ENCODE peak calls at places on chromosome 22, in six cellular contexts. One of them, this sample, is unnamed.
A peak's percentile ranks its signal among the peaks of the same experiment; 100 is the strongest.

GRCh38 chr22:49014227-49015201 is 813.2 kb downstream of the BRD1 start:
- DNase-seq in IMR-90: no peak
- DNase-seq in transverse colon: no peak
- DNase-seq in breast epithelium: peak; percentile 39
- DNase-seq in suprapubic skin: peak; percentile 68
- DNase-seq in colonic mucosa: peak; percentile 11
- DNase-seq in this sample: no peak

GRCh38 chr22:22207845-22208564 is 36.6 kb upstream of the VPREB1 start:
- DNase-seq in IMR-90: peak; percentile 70
- DNase-seq in transverse colon: peak; percentile 80
- DNase-seq in breast epithelium: no peak
- DNase-seq in suprapubic skin: no peak
- DNase-seq in colonic mucosa: peak; percentile 61
- DNase-seq in this sample: peak; percentile 62

GRCh38 chr22:30204742-30205111 is 41.8 kb downstream of the LIF start:
- DNase-seq in IMR-90: peak; percentile 84
- DNase-seq in transverse colon: peak; percentile 36
- DNase-seq in breast epithelium: no peak
- DNase-seq in suprapubic skin: no peak
- DNase-seq in colonic mucosa: no peak
- DNase-seq in this sample: no peak

GRCh38 chr22:36102995-36103394 is 57.6 kb downstream of the APOL3 start:
- DNase-seq in IMR-90: no peak
- DNase-seq in transverse colon: no peak
- DNase-seq in breast epithelium: no peak
- DNase-seq in suprapubic skin: no peak
- DNase-seq in colonic mucosa: no peak
- DNase-seq in this sample: no peak

GRCh38 chr22:49086181-49086580 is 741.5 kb downstream of the BRD1 start:
- DNase-seq in IMR-90: no peak
- DNase-seq in transverse colon: no peak
- DNase-seq in breast epithelium: no peak
- DNase-seq in suprapubic skin: no peak
- DNase-seq in colonic mucosa: no peak
- DNase-seq in this sample: no peak

GRCh38 chr22:37018815-37019308 is 385 bp downstream of the TST start:
- DNase-seq in IMR-90: peak; percentile 55
- DNase-seq in transverse colon: peak; percentile 86
- DNase-seq in breast epithelium: no peak
- DNase-seq in suprapubic skin: no peak
- DNase-seq in colonic mucosa: peak; percentile 89
- DNase-seq in this sample: no peak

GRCh38 chr22:42885446-42885845 is 28.4 kb upstream of the ARFGAP3 start:
- DNase-seq in IMR-90: no peak
- DNase-seq in transverse colon: no peak
- DNase-seq in breast epithelium: no peak
- DNase-seq in suprapubic skin: no peak
- DNase-seq in colonic mucosa: no peak
- DNase-seq in this sample: no peak

GRCh38 chr22:30079952-30080533 is at the start of gene HORMAD2:
- DNase-seq in IMR-90: no peak
- DNase-seq in transverse colon: peak; percentile 31
- DNase-seq in breast epithelium: no peak
- DNase-seq in suprapubic skin: no peak
- DNase-seq in colonic mucosa: no peak
- DNase-seq in this sample: no peak

GRCh38 chr22:38699143-38699542 is 1.6 kb downstream of the JOSD1 start:
- DNase-seq in IMR-90: no peak
- DNase-seq in transverse colon: no peak
- DNase-seq in breast epithelium: no peak
- DNase-seq in suprapubic skin: no peak
- DNase-seq in colonic mucosa: no peak
- DNase-seq in this sample: no peak

GRCh38 chr22:38700271-38700788 is 413 bp downstream of the JOSD1 start:
- DNase-seq in IMR-90: no peak
- DNase-seq in transverse colon: peak; percentile 80
- DNase-seq in breast epithelium: peak; percentile 66
- DNase-seq in suprapubic skin: peak; percentile 90
- DNase-seq in colonic mucosa: peak; percentile 80
- DNase-seq in this sample: no peak

GRCh38 chr22:38699784-38700183 is 959 bp downstream of the JOSD1 start:
- DNase-seq in IMR-90: peak; percentile 62
- DNase-seq in transverse colon: no peak
- DNase-seq in breast epithelium: no peak
- DNase-seq in suprapubic skin: no peak
- DNase-seq in colonic mucosa: peak; percentile 46
- DNase-seq in this sample: no peak

GRCh38 chr22:38697055-38697980 is 3.4 kb downstream of the JOSD1 start:
- DNase-seq in IMR-90: peak; percentile 58
- DNase-seq in transverse colon: no peak
- DNase-seq in breast epithelium: no peak
- DNase-seq in suprapubic skin: no peak
- DNase-seq in colonic mucosa: peak; percentile 42
- DNase-seq in this sample: no peak

GRCh38 chr22:38698407-38699094 is 2.2 kb downstream of the JOSD1 start:
- DNase-seq in IMR-90: no peak
- DNase-seq in transverse colon: no peak
- DNase-seq in breast epithelium: no peak
- DNase-seq in suprapubic skin: no peak
- DNase-seq in colonic mucosa: no peak
- DNase-seq in this sample: no peak
- H3K27ac ChIP-seq in IMR-90: no peak overlapping the region
- H3K27ac ChIP-seq in transverse colon: peak overlapping the region; percentile 99
- H3K27ac ChIP-seq in breast epithelium: peak overlapping the region; percentile 99
- H3K27ac ChIP-seq in suprapubic skin: no peak overlapping the region
- H3K27ac ChIP-seq in colonic mucosa: peak overlapping the region; percentile 95
- H3K27ac ChIP-seq in this sample: no peak overlapping the region

GRCh38 chr22:44783091-44783490 is 30.7 kb downstream of the ARHGAP8 start:
- DNase-seq in IMR-90: no peak
- DNase-seq in transverse colon: no peak
- DNase-seq in breast epithelium: no peak
- DNase-seq in suprapubic skin: no peak
- DNase-seq in colonic mucosa: no peak
- DNase-seq in this sample: no peak
- TF ChIP-seq CTCF in IMR-90: no peak
- TF ChIP-seq CTCF in transverse colon: no peak
- TF ChIP-seq CTCF in breast epithelium: no peak
- TF ChIP-seq CTCF in suprapubic skin: no peak
- TF ChIP-seq CTCF in colonic mucosa: no peak
- TF ChIP-seq CTCF in this sample: no peak

DNA sequence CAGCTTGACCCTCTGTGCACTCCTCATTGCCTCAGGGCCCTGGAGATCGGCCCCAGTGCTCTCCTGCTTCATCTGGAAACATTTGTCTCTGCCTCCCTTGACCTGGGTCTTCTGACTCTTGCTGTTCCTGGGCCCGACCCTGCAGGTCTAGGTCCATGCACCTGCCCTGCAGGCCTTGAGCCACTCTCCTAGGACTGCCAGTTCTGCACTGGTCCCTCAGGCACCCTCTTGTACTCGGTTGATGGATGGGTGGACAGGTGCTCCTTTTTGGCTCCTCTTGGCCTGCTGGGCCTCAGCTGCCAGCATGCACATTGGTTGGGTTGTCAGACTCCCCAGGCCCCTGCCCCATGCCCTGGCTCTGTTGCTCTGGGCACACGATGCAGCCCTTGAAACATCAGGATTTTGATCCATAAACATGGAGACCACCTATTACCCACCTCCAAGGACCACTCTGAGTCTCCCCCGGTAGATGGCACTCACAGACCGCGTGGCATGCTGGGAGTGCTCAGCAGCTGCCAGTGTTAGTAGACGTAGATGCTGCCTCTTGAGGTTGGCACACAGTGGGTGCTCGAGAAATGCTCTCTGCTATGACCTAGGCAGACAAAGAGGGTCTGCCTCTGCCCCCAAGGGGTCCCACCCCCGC is 20.2 kb upstream of the ACR start:
- DNase-seq in IMR-90: no peak
- DNase-seq in transverse colon: no peak
- DNase-seq in breast epithelium: no peak
- DNase-seq in suprapubic skin: no peak
- DNase-seq in colonic mucosa: no peak
- DNase-seq in this sample: no peak
- H3K27me3 ChIP-seq in IMR-90: peaks cover 17% of the 10 kb centered on the region
- H3K27me3 ChIP-seq in transverse colon: peaks cover 28% of the 10 kb centered on the region
- H3K27me3 ChIP-seq in breast epithelium: no peaks in the 10 kb centered on the region
- H3K27me3 ChIP-seq in suprapubic skin: peaks cover 24% of the 10 kb centered on the region
- H3K27me3 ChIP-seq in colonic mucosa: no peaks in the 10 kb centered on the region
- H3K27me3 ChIP-seq in this sample: no peaks in the 10 kb centered on the region

DNA sequence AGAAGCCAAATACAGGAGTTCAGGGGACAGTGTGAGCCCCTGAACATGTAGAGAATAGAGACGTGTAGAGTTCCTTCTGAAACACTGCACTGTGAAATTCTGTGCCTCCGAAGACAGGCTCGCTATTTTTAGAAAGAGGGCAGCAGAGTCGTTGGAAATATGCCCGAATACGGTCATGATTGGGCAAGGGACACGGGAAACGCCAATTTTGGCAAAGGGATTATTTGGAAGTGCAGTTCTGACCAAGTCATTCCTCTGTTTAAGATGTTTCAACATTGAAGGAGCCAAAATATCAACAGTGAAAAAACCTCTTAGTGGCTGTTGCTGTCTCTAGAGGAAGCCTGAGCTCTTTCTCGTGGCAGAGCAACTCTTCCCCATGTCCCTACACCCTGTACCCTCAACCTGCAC is 9.5 kb upstream of the CBX6 start:
- DNase-seq in IMR-90: peak; percentile 81
- DNase-seq in transverse colon: peak; percentile 54
- DNase-seq in breast epithelium: no peak
- DNase-seq in suprapubic skin: no peak
- DNase-seq in colonic mucosa: peak; percentile 46
- DNase-seq in this sample: no peak
- H3K27ac ChIP-seq in IMR-90: peak overlapping the region; percentile 85
- H3K27ac ChIP-seq in transverse colon: peak overlapping the region; percentile 83
- H3K27ac ChIP-seq in breast epithelium: peak overlapping the region; percentile 84
- H3K27ac ChIP-seq in suprapubic skin: peak overlapping the region; percentile 15
- H3K27ac ChIP-seq in colonic mucosa: peak overlapping the region; percentile 53
- H3K27ac ChIP-seq in this sample: no peak overlapping the region

GRCh38 chr22:23613193-23613973 is 18.7 kb downstream of the DRICH1 start:
- DNase-seq in IMR-90: peak; percentile 13
- DNase-seq in transverse colon: no peak
- DNase-seq in breast epithelium: no peak
- DNase-seq in suprapubic skin: no peak
- DNase-seq in colonic mucosa: no peak
- DNase-seq in this sample: no peak
- TF ChIP-seq CTCF in IMR-90: no peak
- TF ChIP-seq CTCF in transverse colon: no peak
- TF ChIP-seq CTCF in breast epithelium: no peak
- TF ChIP-seq CTCF in suprapubic skin: no peak
- TF ChIP-seq CTCF in colonic mucosa: no peak
- TF ChIP-seq CTCF in this sample: no peak

GRCh38 chr22:19718255-19719054 is 4.2 kb downstream of the SEPTIN5 start:
- DNase-seq in IMR-90: no peak
- DNase-seq in transverse colon: no peak
- DNase-seq in breast epithelium: no peak
- DNase-seq in suprapubic skin: no peak
- DNase-seq in colonic mucosa: no peak
- DNase-seq in this sample: no peak
- H3K27me3 ChIP-seq in IMR-90: peaks cover 12% of the 10 kb centered on the region
- H3K27me3 ChIP-seq in transverse colon: peaks cover 89% of the 10 kb centered on the region
- H3K27me3 ChIP-seq in breast epithelium: peaks cover 2% of the 10 kb centered on the region
- H3K27me3 ChIP-seq in suprapubic skin: peaks cover 26% of the 10 kb centered on the region
- H3K27me3 ChIP-seq in colonic mucosa: peaks cover 67% of the 10 kb centered on the region
- H3K27me3 ChIP-seq in this sample: peaks cover 64% of the 10 kb centered on the region

GRCh38 chr22:24423519-24424000 is 3.8 kb upstream of the ADORA2A start:
- DNase-seq in IMR-90: no peak
- DNase-seq in transverse colon: peak; percentile 56
- DNase-seq in breast epithelium: peak; percentile 64
- DNase-seq in suprapubic skin: no peak
- DNase-seq in colonic mucosa: peak; percentile 60
- DNase-seq in this sample: peak; percentile 51
- H3K27ac ChIP-seq in IMR-90: no peak overlapping the region
- H3K27ac ChIP-seq in transverse colon: peak overlapping the region; percentile 5
- H3K27ac ChIP-seq in breast epithelium: no peak overlapping the region
- H3K27ac ChIP-seq in suprapubic skin: no peak overlapping the region
- H3K27ac ChIP-seq in colonic mucosa: no peak overlapping the region
- H3K27ac ChIP-seq in this sample: no peak overlapping the region

This sample was measured in CD4-positive, alpha-beta T cell.